ENCODE peak calls at places on chromosomes 11 and 22, in nine cellular contexts. I is HCT116, Z is astrocyte, N is mammary epithelial cell, C is SK-N-SH, F is hepatocyte, T is GM23248, D is fibroblast of lung, K is neuronal stem cell. L is an unnamed sample.
A peak's percentile ranks its signal among the peaks of the same experiment; 100 is the strongest.

GRCh38 chr11:1262172-1263006 is 39.5 kb downstream of the MUC5B start:
- DNase-seq in I (peak; percentile 83), D (peak; percentile 91), C (peak; percentile 94), Z (peak; percentile 79), K (peak; percentile 70), N (peak; percentile 84), F (peak; percentile 94), T (peak; percentile 96), L (peak; percentile 86)

GRCh38 chr11:102783720-102784119 is 3.3 kb upstream of the MMP10 start:
- DNase-seq in N (peak; percentile 93), F (no peak), D (no peak), K (no peak), T (no peak), C (no peak), Z (no peak), I (no peak), L (no peak)

GRCh38 chr11:122661182-122661945 is 5.8 kb downstream of the UBASH3B start:
- DNase-seq in N (peak; percentile 94), T (peak; percentile 91), D (no peak), C (no peak), F (no peak), I (no peak), Z (peak; percentile 59), K (peak; percentile 23), L (no peak)

GRCh38 chr11:76334826-76335389 is 46.0 kb downstream of the THAP12 start:
- DNase-seq in I (no peak), Z (no peak), F (no peak), T (no peak), N (no peak), C (no peak), K (no peak), D (no peak), L (no peak)

GRCh38 chr22:37485006-37485713 is 1.0 kb downstream of the MFNG start:
- DNase-seq in K (no peak), T (no peak), F (no peak), I (no peak), D (no peak), C (no peak), Z (no peak), N (no peak), L (peak; percentile 45)

GRCh38 chr11:35598254-35599125 is 19.8 kb upstream of the FJX1 start:
- DNase-seq in N (peak; percentile 96), K (no peak), C (no peak), I (no peak), T (no peak), D (no peak), Z (peak; percentile 71), F (no peak), L (no peak)

GRCh38 chr22:23102776-23103175 is 32.5 kb downstream of the GNAZ start:
- DNase-seq in F (no peak), K (no peak), C (no peak), I (no peak), Z (no peak), N (no peak), D (no peak), T (no peak), L (no peak)

GRCh38 chr11:3165152-3165705 is at the start of gene OSBPL5:
- DNase-seq in T (peak; percentile 85), I (no peak), D (peak; percentile 64), C (peak; percentile 90), F (peak; percentile 83), N (peak; percentile 42), Z (peak; percentile 49), K (no peak), L (peak; percentile 72)

GRCh38 chr11:109249597-109249996 is 172.4 kb upstream of the C11orf87 start:
- DNase-seq in T (no peak), K (no peak), D (no peak), N (peak; percentile 45), Z (no peak), F (no peak), I (no peak), C (no peak), L (no peak)

GRCh38 chr11:109251230-109251629 is 170.8 kb upstream of the C11orf87 start:
- DNase-seq in F (no peak), Z (no peak), N (no peak), D (no peak), T (no peak), I (no peak), C (no peak), K (no peak), L (no peak)

GRCh38 chr11:109241988-109242387 is 180.0 kb upstream of the C11orf87 start:
- DNase-seq in T (peak; percentile 35), F (no peak), C (no peak), N (peak; percentile 83), I (no peak), K (no peak), D (no peak), Z (no peak), L (no peak)

DNA sequence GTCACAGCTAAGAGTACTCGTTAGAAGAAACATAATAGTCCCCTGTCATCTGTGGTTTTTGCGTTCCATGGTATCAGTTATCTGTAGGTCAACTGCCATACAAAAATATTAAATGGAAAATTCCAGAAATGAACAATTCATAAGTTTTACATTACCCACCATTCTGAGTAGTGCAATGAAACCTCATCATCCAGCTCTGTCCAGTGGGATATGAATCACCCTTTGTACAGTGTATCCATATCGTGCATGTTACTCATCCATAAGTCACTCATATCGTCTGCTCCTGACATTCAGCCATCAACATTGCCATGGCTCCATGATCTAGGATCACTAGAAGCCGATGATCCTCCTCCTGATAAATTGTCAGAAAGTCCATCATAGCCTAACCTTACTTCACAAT is 174.9 kb upstream of the C11orf87 start:
- DNase-seq in F (no peak), C (no peak), N (peak; percentile 75), K (no peak), D (no peak), T (peak; percentile 72), I (no peak), Z (peak; percentile 49), L (no peak)
- H3K4me2 ChIP-seq in F (no peak overlapping the region), C (no peak overlapping the region), N (no peak overlapping the region), K (no peak overlapping the region), D (no peak overlapping the region), T (no peak overlapping the region), I (no peak overlapping the region), Z (no peak overlapping the region), L (no peak overlapping the region)

GRCh38 chr11:104332110-104332509 is 168.2 kb upstream of the PDGFD start:
- DNase-seq in T (no peak), C (no peak), D (no peak), N (no peak), F (peak; percentile 28), I (peak; percentile 32), Z (no peak), K (peak; percentile 9), L (no peak)
- H2AFZ ChIP-seq in T (no peak overlapping the region), C (no peak overlapping the region), D (no peak overlapping the region), N (no peak overlapping the region), F (no peak overlapping the region), I (no peak overlapping the region), Z (no peak overlapping the region), K (no peak overlapping the region), L (no peak overlapping the region)

GRCh38 chr22:24208012-24208749 is 26.9 kb downstream of the SUSD2 start:
- DNase-seq in K (no peak), F (peak; percentile 63), D (peak; percentile 98), Z (peak; percentile 99), C (peak; percentile 2), I (peak; percentile 95), N (peak; percentile 97), T (peak; percentile 97), L (no peak)

GRCh38 chr22:24214467-24215285 is 30.2 kb downstream of the GGT5 start:
- DNase-seq in K (no peak), I (no peak), Z (no peak), T (no peak), N (no peak), D (no peak), F (no peak), C (peak; percentile 4), L (no peak)

GRCh38 chr22:24205438-24206189 is 24.3 kb downstream of the SUSD2 start:
- DNase-seq in I (no peak), N (peak; percentile 29), D (no peak), K (no peak), C (no peak), T (no peak), Z (no peak), F (no peak), L (peak; percentile 84)

GRCh38 chr22:24207264-24208011 is 26.2 kb downstream of the SUSD2 start:
- DNase-seq in T (peak; percentile 53), K (no peak), D (no peak), C (no peak), I (no peak), Z (peak; percentile 25), N (no peak), F (no peak), L (no peak)

DNA sequence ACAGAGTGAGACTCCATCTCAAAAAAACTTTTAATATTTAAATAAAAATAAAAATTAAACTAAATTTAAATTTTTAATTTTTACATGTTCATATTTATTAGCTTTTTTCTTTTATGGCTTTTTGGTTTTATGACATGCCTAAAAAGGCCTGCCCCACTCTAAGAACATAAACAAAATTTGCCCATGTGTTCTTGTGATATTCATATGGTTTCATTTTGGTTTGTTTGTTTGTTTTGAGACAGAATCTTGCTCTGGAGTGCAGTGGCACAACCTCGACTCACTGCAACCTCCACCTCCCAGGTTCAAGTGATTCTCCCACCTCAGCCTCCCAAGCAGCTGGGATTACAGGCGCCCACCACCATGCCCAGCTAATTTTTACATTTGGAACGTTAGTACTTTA is 27.7 kb downstream of the SUSD2 start:
- DNase-seq in T (no peak), C (no peak), N (no peak), I (no peak), Z (no peak), K (no peak), D (no peak), F (no peak), L (no peak)
- H3K4me2 ChIP-seq in T (no peak overlapping the region), C (no peak overlapping the region), N (no peak overlapping the region), I (peak overlapping the region; percentile 38), Z (no peak overlapping the region), K (no peak overlapping the region), D (no peak overlapping the region), F (no peak overlapping the region), L (no peak overlapping the region)

GRCh38 chr11:60924110-60924905 is at the start of gene TMEM132A:
- DNase-seq in F (peak; percentile 84), T (peak; percentile 86), D (peak; percentile 61), C (peak; percentile 99), N (peak; percentile 70), K (peak; percentile 63), Z (peak; percentile 59), I (peak; percentile 37), L (no peak)

GRCh38 chr11:60926500-60926899 is 2.2 kb downstream of the TMEM132A start:
- DNase-seq in K (no peak), I (no peak), Z (no peak), T (no peak), D (no peak), F (no peak), N (no peak), C (peak; percentile 45), L (no peak)

GRCh38 chr11:60925685-60926267 is 1.5 kb downstream of the TMEM132A start:
- DNase-seq in K (no peak), F (no peak), Z (peak; percentile 30), C (peak; percentile 34), D (no peak), I (no peak), N (peak; percentile 93), T (peak; percentile 85), L (no peak)

GRCh38 chr11:60923800-60924109 is 505 bp upstream of the TMEM132A start:
- DNase-seq in F (no peak), T (no peak), K (no peak), N (no peak), D (no peak), C (no peak), Z (no peak), I (no peak), L (no peak)

DNA sequence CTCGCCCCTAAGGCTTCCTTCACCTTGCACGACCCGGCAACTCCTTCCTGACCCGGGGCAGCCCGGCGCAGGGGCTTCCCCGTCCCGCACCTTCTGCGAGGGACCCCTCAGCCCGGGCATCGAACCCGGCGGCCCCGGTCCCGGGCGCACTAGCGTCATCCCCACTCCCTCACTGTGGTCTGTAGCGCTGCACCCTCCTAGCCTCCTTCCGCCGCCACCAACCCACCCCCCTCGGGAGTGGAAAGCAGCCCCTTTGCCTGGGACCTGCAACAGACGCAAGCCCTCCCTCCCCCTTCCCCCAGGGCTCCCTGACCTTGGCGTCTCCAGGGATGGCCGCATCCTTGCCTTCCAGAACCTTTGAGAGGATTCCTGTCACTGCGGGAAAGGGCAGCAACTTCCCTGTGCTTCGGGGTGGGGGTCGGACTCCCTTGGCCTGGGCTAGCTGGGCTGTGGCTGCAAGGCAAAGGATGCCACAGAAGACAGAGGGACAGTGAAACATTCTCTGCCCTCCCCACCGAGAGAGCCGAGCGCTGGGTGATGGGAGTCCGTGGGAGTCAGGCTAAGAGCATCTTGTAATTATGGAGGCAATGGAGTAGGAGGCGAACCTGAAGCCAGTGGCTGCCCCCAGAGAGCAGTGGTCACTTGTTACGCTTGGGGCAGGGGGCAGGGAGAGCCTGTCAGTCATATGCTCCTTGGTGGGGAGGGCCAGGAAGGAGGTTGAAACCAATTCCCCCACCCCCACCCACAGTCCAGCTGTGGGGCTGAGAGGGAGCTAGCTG is 835 bp downstream of the TMEM132A start:
- DNase-seq in N (no peak), C (peak; percentile 80), Z (no peak), F (no peak), D (no peak), I (no peak), K (no peak), T (peak; percentile 21), L (no peak)
- H2AFZ ChIP-seq in N (peak overlapping the region; percentile 80), C (peak overlapping the region; percentile 85), Z (peak overlapping the region; percentile 57), F (peak overlapping the region; percentile 94), D (peak overlapping the region; percentile 7), I (no peak overlapping the region), K (peak overlapping the region; percentile 90), T (peak overlapping the region; percentile 66), L (no peak overlapping the region)

L was measured in MM.1S.